ENCODE peak calls at places on chromosomes 2 and 18, in seven cellular contexts. I is CD4-positive, alpha-beta T cell; M is kidney; F is SJSA1; J is right atrium auricular region; W is putamen; Q is activated CD8-positive, alpha-beta memory T cell treated with anti-CD3 and anti-CD28 coated beads for 24 hours. X is an unnamed sample.
A peak's percentile ranks its signal among the peaks of the same experiment; 100 is the strongest.

GRCh38 chr2:148875387-148876051 is 492 bp downstream of the KIF5C start:
- DNase-seq in I (no peak), M (no peak), F (no peak), J (no peak), W (no peak), Q (no peak), X (no peak)

GRCh38 chr18:3604626-3605408 is 154.8 kb downstream of the TGIF1 start:
- DNase-seq in I (no peak), M (no peak), F (no peak), J (peak; percentile 75), W (no peak), Q (peak; percentile 65), X (no peak)

GRCh38 chr2:86079981-86080911 is 25.4 kb downstream of the POLR1A start:
- DNase-seq in I (peak; percentile 82), M (peak; percentile 89), F (peak; percentile 79), J (peak; percentile 86), W (peak; percentile 57), Q (peak; percentile 87), X (peak; percentile 39)

GRCh38 chr2:69244889-69245288 is 142.1 kb downstream of the GFPT1 start:
- DNase-seq in I (no peak), M (no peak), F (no peak), J (no peak), W (no peak), Q (no peak), X (no peak)

GRCh38 chr18:80196528-80197320 is 50.6 kb downstream of the PARD6G start:
- DNase-seq in I (no peak), M (no peak), F (peak; percentile 65), J (peak; percentile 53), W (no peak), Q (no peak), X (no peak)

GRCh38 chr2:236321430-236321829 is 57.2 kb upstream of the ASB18 start:
- DNase-seq in I (no peak), M (no peak), F (no peak), J (no peak), W (peak; percentile 75), Q (no peak), X (no peak)

GRCh38 chr2:163812926-163813520 is 77.2 kb upstream of the FIGN start:
- DNase-seq in I (no peak), M (no peak), F (no peak), J (no peak), W (no peak), Q (no peak), X (no peak)

GRCh38 chr18:30562231-30562630 is 480.3 kb downstream of the DSC3 start:
- DNase-seq in I (no peak), M (no peak), F (no peak), J (no peak), W (no peak), Q (no peak), X (no peak)

GRCh38 chr2:68274022-68274421 is 21.7 kb upstream of the PPP3R1 start:
- DNase-seq in I (no peak), M (no peak), F (no peak), J (no peak), W (no peak), Q (no peak), X (no peak)

GRCh38 chr2:27925640-27926472 is 35.3 kb downstream of the BABAM2 start:
- DNase-seq in I (no peak), M (no peak), F (no peak), J (no peak), W (no peak), Q (no peak), X (no peak)

GRCh38 chr18:33583901-33584300 is 5.9 kb downstream of the ASXL3 start:
- DNase-seq in I (no peak), M (no peak), F (no peak), J (no peak), W (no peak), Q (no peak), X (no peak)

GRCh38 chr2:110221938-110222337 is 9.6 kb upstream of the MTLN start:
- DNase-seq in I (no peak), M (no peak), F (no peak), J (no peak), W (no peak), Q (no peak), X (no peak)

GRCh38 chr2:25252291-25253152 is 84.1 kb upstream of the POMC start:
- DNase-seq in I (peak; percentile 57), M (peak; percentile 91), F (peak; percentile 67), J (no peak), W (no peak), Q (no peak), X (no peak)